ENCODE peak calls at places on chromosome 14, in four cellular contexts. P is heart right ventricle, L is AG04450, T is ovary. F is an unnamed sample.

GRCh38 chr14:99025418-99025817 is 246.6 kb downstream of the BCL11B start:
- DNase-seq in P (no peak), L (no peak), T (no peak), F (no peak)

GRCh38 chr14:35340616-35341453 is 48.7 kb downstream of the PSMA6 start:
- DNase-seq in P (no peak), L (no peak), T (no peak), F (no peak)

GRCh38 chr14:50231475-50232275 is at the start of gene SOS2:
- DNase-seq in P (peak; percentile 88), L (peak; percentile 39), T (peak; percentile 83), F (peak; percentile 71)

GRCh38 chr14:70422538-70422937 is 5.6 kb upstream of the SYNJ2BP start:
- DNase-seq in P (no peak), L (no peak), T (no peak), F (no peak)

GRCh38 chr14:74567646-74568379 is 44.2 kb downstream of the LTBP2 start:
- DNase-seq in P (no peak), L (no peak), T (no peak), F (no peak)

GRCh38 chr14:102849522-102850379 is 72.5 kb downstream of the TRAF3 start:
- DNase-seq in P (no peak), L (no peak), T (no peak), F (no peak)

GRCh38 chr14:28635387-28635786 is 131.2 kb upstream of the FOXG1 start:
- DNase-seq in P (no peak), L (no peak), T (no peak), F (no peak)

GRCh38 chr14:28776482-28777266 is 10.1 kb downstream of the FOXG1 start:
- DNase-seq in P (no peak), L (no peak), T (no peak), F (no peak)

DNA sequence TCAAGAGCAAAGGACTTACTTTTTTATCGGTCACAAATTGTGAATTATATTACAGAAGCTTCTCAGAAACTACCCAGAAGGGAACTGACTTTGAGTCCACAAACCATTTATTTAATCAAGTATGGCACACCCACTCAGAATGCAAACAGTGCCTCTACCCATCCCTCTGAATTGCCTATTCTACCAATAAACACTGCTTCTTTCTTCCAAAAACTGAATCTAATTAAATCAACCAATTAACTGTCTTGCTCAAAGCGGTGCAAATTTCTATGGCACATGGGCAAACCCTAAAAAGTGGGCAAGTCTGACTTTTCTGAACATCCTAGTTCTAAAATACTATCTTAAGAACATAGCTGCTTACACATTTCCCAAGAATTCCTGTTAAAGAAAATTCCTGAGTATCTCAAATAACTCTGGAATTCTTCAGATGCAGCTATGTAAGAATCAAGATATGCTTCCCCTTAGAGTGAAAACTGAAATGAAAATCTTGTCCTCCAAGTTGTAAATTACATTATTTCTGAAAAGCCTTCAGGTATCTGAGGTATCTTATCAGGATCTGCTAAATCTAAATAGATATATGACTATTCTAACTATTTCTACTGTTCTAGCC is 4.3 kb downstream of the SPTLC2 start:
- DNase-seq in P (no peak), L (no peak), T (no peak), F (no peak)
- TF ChIP-seq CTCF in P (no peak), L (no peak), T (no peak), F (no peak)

GRCh38 chr14:87992349-87992719 is 648 bp downstream of the GALC start:
- DNase-seq in P (no peak), L (no peak), T (no peak), F (no peak)
- H3K4me3 ChIP-seq in P (peak overlapping the region; percentile 81), L (peak overlapping the region; percentile 69), T (peak overlapping the region; percentile 76), F (peak overlapping the region; percentile 71)

DNA sequence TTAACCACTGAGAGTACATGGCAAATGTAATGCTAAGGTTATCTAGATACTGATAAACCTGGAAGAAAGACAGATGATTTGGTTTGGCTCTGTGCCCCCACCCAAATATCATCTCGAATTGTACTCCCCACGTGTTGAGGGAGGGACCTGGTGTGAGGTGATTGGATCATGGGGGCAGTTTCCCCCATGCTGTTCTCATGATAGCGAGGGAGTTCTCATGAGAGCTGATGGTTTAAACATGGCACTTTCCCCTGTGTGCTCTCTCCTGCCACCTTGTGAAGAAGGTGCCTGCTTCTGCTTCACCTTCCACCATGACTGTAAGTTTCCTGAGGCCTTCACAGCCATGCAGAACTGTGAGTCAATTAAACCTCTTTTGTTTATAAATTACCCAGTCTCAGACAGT is 14.2 kb downstream of the NOXRED1 start:
- DNase-seq in P (no peak), L (no peak), T (no peak), F (no peak)
- TF ChIP-seq CTCF in P (peak; percentile 34), L (peak; percentile 18), T (no peak), F (peak; percentile 57)

GRCh38 chr14:37598085-37598972 is 2.9 kb downstream of the TTC6 start:
- DNase-seq in P (no peak), L (no peak), T (no peak), F (no peak)
- H3K4me3 ChIP-seq in P (peak overlapping the region; percentile 12), L (no peak overlapping the region), T (no peak overlapping the region), F (no peak overlapping the region)

GRCh38 chr14:29926701-29927595 is 699 bp downstream of the PRKD1 start:
- DNase-seq in P (peak; percentile 67), L (no peak), T (peak; percentile 45), F (peak; percentile 3)

GRCh38 chr14:29925736-29926135 is 1.9 kb downstream of the PRKD1 start:
- DNase-seq in P (no peak), L (no peak), T (no peak), F (no peak)

GRCh38 chr14:29926228-29926627 is 1.4 kb downstream of the PRKD1 start:
- DNase-seq in P (no peak), L (no peak), T (no peak), F (no peak)

GRCh38 chr14:29928342-29928640 is 644 bp upstream of the PRKD1 start:
- DNase-seq in P (no peak), L (no peak), T (no peak), F (no peak)

GRCh38 chr14:29927596-29928341 is at the start of gene PRKD1:
- DNase-seq in P (peak; percentile 76), L (no peak), T (peak; percentile 62), F (peak; percentile 7)
- TF ChIP-seq CTCF in P (peak; percentile 54), L (no peak), T (no peak), F (no peak)